ENCODE peak calls at places on chromosomes 2 and 18, in nine cellular contexts. L is progenitor cell of endocrine pancreas, F is IMR-90, B is cardiac muscle cell, G is PC-9, W is heart left ventricle, N is foreskin fibroblast, U is coronary artery, H is lower leg skin. O is an unnamed sample.

GRCh38 chr2:122960727-122961641 is 1064.1 kb upstream of the CNTNAP5 start:
- DNase-seq in B (no peak), U (no peak), H (no peak), L (no peak), W (no peak), G (peak; percentile 70), F (no peak), N (peak; percentile 1), O (no peak)

GRCh38 chr2:163775304-163775703 is 39.5 kb upstream of the FIGN start:
- DNase-seq in G (no peak), F (no peak), L (no peak), W (no peak), U (no peak), B (no peak), H (no peak), N (no peak), O (no peak)

GRCh38 chr2:42755161-42755900 is 8.6 kb downstream of the OXER1 start:
- DNase-seq in B (no peak), L (no peak), N (peak; percentile 83), G (no peak), U (no peak), W (no peak), F (no peak), H (no peak), O (no peak)

GRCh38 chr2:176088937-176089842 is 3.3 kb upstream of the HOXD13 start:
- DNase-seq in N (no peak), G (no peak), U (peak; percentile 7), B (no peak), F (no peak), W (no peak), H (peak; percentile 17), L (no peak), O (no peak)

GRCh38 chr2:170362313-170362795 is 184.4 kb downstream of the MYO3B start:
- DNase-seq in G (no peak), L (no peak), F (no peak), U (no peak), W (no peak), B (no peak), H (no peak), N (no peak), O (no peak)

GRCh38 chr18:46917108-46917807 is at the start of the genes KATNAL2 and PIAS2:
- DNase-seq in W (peak; percentile 86), L (peak; percentile 72), B (peak; percentile 92), G (peak; percentile 48), H (peak; percentile 95), N (peak; percentile 92), F (peak; percentile 58), U (peak; percentile 77), O (peak; percentile 77)

GRCh38 chr2:8337321-8337720 is 344.5 kb upstream of the ID2 start:
- DNase-seq in W (no peak), L (no peak), N (no peak), H (no peak), B (no peak), F (no peak), U (no peak), G (no peak), O (no peak)

GRCh38 chr2:102141915-102142828 is at the start of gene IL1R1:
- DNase-seq in U (peak; percentile 89), N (peak; percentile 96), H (peak; percentile 95), F (peak; percentile 80), B (peak; percentile 88), W (peak; percentile 88), G (peak; percentile 56), L (peak; percentile 43), O (peak; percentile 80)

GRCh38 chr2:120629241-120629895 is 106.3 kb upstream of the GLI2 start:
- DNase-seq in G (no peak), F (no peak), U (peak; percentile 68), B (no peak), N (no peak), H (peak; percentile 75), L (no peak), W (peak; percentile 11), O (no peak)

GRCh38 chr18:2442006-2442405 is 129.3 kb downstream of the METTL4 start:
- DNase-seq in G (no peak), N (no peak), H (no peak), B (no peak), L (no peak), W (no peak), F (no peak), U (no peak), O (no peak)

GRCh38 chr2:1572638-1573037 is 159.4 kb downstream of the TPO start:
- DNase-seq in H (peak; percentile 74), W (peak; percentile 67), N (peak; percentile 55), F (peak; percentile 73), G (no peak), L (no peak), B (no peak), U (no peak), O (no peak)

GRCh38 chr18:5197461-5197860 is 404 bp upstream of the AKAIN1 start:
- DNase-seq in N (no peak), B (no peak), W (no peak), H (no peak), U (no peak), G (no peak), F (no peak), L (no peak), O (no peak)

GRCh38 chr2:26033270-26033768 is 565 bp upstream of the RAB10 start:
- DNase-seq in N (peak; percentile 88), F (peak; percentile 71), B (peak; percentile 90), H (peak; percentile 95), W (no peak), L (no peak), G (peak; percentile 88), U (no peak), O (peak; percentile 74)

GRCh38 chr18:54217624-54218023 is 6.8 kb downstream of the MBD2 start:
- DNase-seq in F (no peak), H (no peak), W (no peak), N (no peak), B (no peak), L (no peak), G (no peak), U (no peak), O (no peak)

GRCh38 chr2:33213648-33214047 is 262.8 kb upstream of the RASGRP3 start:
- DNase-seq in G (no peak), B (no peak), H (no peak), U (no peak), F (peak; percentile 56), N (no peak), L (no peak), W (no peak), O (no peak)

GRCh38 chr2:223488814-223489213 is 113.3 kb downstream of the SCG2 start:
- DNase-seq in H (no peak), B (no peak), N (peak; percentile 68), L (no peak), G (no peak), F (peak; percentile 70), U (no peak), W (no peak), O (peak; percentile 10)

GRCh38 chr2:160033732-160034392 is 28.6 kb downstream of the PLA2R1 start:
- DNase-seq in W (no peak), H (no peak), N (peak; percentile 71), B (no peak), F (peak; percentile 20), G (no peak), U (no peak), L (no peak), O (no peak)

GRCh38 chr2:174436351-174436750 is 40.8 kb downstream of the SCRN3 start:
- DNase-seq in W (no peak), G (no peak), U (no peak), B (no peak), F (peak; percentile 50), L (no peak), N (no peak), H (no peak), O (no peak)

GRCh38 chr2:35220471-35220870 is 1135.1 kb upstream of the CRIM1 start:
- DNase-seq in G (peak; percentile 38), W (no peak), B (no peak), N (no peak), H (no peak), L (no peak), U (no peak), F (no peak), O (peak; percentile 51)

GRCh38 chr18:69557246-69557781 is 156.6 kb downstream of the DOK6 start:
- DNase-seq in H (no peak), G (no peak), U (no peak), W (no peak), F (no peak), L (no peak), B (no peak), N (no peak), O (no peak)

GRCh38 chr18:76487782-76488181 is 7.3 kb downstream of the ZNF516 start:
- DNase-seq in B (no peak), F (no peak), U (no peak), L (no peak), W (no peak), H (no peak), N (no peak), G (no peak), O (no peak)

GRCh38 chr2:192148620-192149321 is 46.0 kb downstream of the TMEFF2 start:
- DNase-seq in U (no peak), H (no peak), G (no peak), W (no peak), F (peak; percentile 49), B (peak; percentile 4), N (peak; percentile 22), L (no peak), O (no peak)
- TF ChIP-seq CTCF in U (no peak), H (no peak), G (no peak), W (no peak), F (no peak), B (peak; percentile 11), N (no peak), L (no peak), O (no peak)

GRCh38 chr2:17171446-17172049 is 346.7 kb downstream of the RAD51AP2 start:
- DNase-seq in G (no peak), N (peak; percentile 54), F (peak; percentile 23), B (peak; percentile 64), L (peak; percentile 42), W (no peak), H (no peak), U (no peak), O (peak; percentile 6)
- TF ChIP-seq CTCF in G (peak; percentile 74), N (peak; percentile 53), F (peak; percentile 29), B (peak; percentile 39), L (peak; percentile 72), W (peak; percentile 56), H (no peak), U (no peak), O (peak; percentile 39)

GRCh38 chr2:151842830-151843668 is 14.8 kb upstream of the ARL5A start:
- DNase-seq in B (no peak), L (no peak), F (no peak), U (no peak), G (no peak), N (no peak), H (no peak), W (no peak), O (no peak)
- TF ChIP-seq CTCF in B (no peak), L (no peak), F (no peak), U (no peak), G (no peak), N (no peak), H (no peak), W (no peak), O (no peak)

DNA sequence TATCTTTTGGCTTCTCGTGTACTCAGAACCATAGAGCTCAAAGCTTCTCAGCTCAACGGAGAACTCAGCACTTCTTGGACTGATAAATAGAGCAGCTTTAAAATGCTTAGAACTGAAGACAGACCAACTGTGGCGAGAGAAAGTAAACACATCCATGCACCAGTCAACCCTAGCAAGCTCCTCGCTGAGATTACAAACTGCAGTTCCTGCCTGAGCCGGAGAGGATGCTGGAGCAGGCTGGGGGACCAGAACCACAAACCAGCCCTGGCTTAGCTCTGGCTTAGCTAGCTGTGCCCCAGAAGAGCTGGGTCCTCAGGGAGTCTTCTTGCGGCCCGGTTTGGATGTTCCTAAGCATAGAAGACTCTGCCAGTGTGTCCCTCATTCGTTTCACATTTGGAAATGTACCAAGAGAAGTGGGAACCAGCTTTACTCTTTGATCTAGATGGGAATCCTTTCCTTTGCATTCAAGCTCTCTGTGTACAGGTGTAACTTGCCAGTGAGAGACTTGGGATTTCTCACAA is 5.6 kb downstream of the PAX8 start:
- DNase-seq in W (no peak), B (peak; percentile 44), G (no peak), L (no peak), F (peak; percentile 47), U (no peak), H (no peak), N (peak; percentile 55), O (peak; percentile 61)
- TF ChIP-seq CTCF in W (no peak), B (no peak), G (no peak), L (peak; percentile 47), F (peak; percentile 10), U (no peak), H (no peak), N (no peak), O (peak; percentile 29)

O was measured in Calu3.